ENCODE peak calls at places on chromosomes 12 and 14, in four cellular contexts. H, C, Z and R are unnamed samples.

GRCh38 chr12:50079771-50080170 is 5.4 kb upstream of the SMARCD1 start:
- DNase-seq in H (no peak), C (no peak), Z (no peak), R (no peak)

GRCh38 chr14:100587248-100587762 is at the start of gene BEGAIN:
- DNase-seq in H (no peak), C (no peak), Z (no peak), R (no peak)

GRCh38 chr12:76190249-76190648 is 105.8 kb upstream of the NAP1L1 start:
- DNase-seq in C (no peak), H (no peak), Z (no peak), R (no peak)

GRCh38 chr14:68245146-68246073 is 425.8 kb downstream of the RAD51B start:
- DNase-seq in Z (no peak), C (no peak), H (no peak), R (no peak)

GRCh38 chr12:98635657-98636323 is 8.8 kb downstream of the IKBIP start:
- DNase-seq in H (no peak), Z (peak), C (no peak), R (no peak)

GRCh38 chr14:73995977-73996378 is 23.1 kb downstream of the ENTPD5 start:
- DNase-seq in H (peak), C (no peak), Z (no peak), R (no peak)

GRCh38 chr14:29749327-29749726 is 178.3 kb downstream of the PRKD1 start:
- DNase-seq in Z (no peak), H (no peak), C (no peak), R (no peak)

GRCh38 chr14:105389534-105389933 is 8.8 kb upstream of the TEX22 start:
- DNase-seq in Z (no peak), H (no peak), C (no peak), R (no peak)

GRCh38 chr14:36655963-36656768 is 5.5 kb upstream of the PAX9 start:
- DNase-seq in H (peak), Z (peak), C (peak), R (no peak)

GRCh38 chr12:123938679-123939480 is 33.8 kb downstream of the CCDC92 start:
- DNase-seq in H (no peak), Z (no peak), C (peak), R (no peak)

GRCh38 chr12:512933-513332 is 53.2 kb downstream of the B4GALNT3 start:
- DNase-seq in H (no peak), C (no peak), Z (no peak), R (no peak)

GRCh38 chr14:106605548-106606448 is 1079.4 kb downstream of the TMEM121 start:
- DNase-seq in C (no peak), Z (peak), H (peak), R (peak)

GRCh38 chr12:91361864-91362263 is 179.2 kb upstream of the DCN start:
- DNase-seq in C (no peak), H (peak), Z (no peak), R (peak)

GRCh38 chr12:14607561-14607960 is 39.9 kb upstream of the PLBD1 start:
- DNase-seq in C (no peak), Z (no peak), H (no peak), R (no peak)

GRCh38 chr14:90759370-90760054 is 56.7 kb downstream of the TTC7B start:
- DNase-seq in Z (peak), H (no peak), C (no peak), R (peak)

GRCh38 chr14:94196057-94196456 is 21.9 kb downstream of the PPP4R4 start:
- DNase-seq in H (no peak), Z (no peak), C (no peak), R (no peak)

GRCh38 chr14:22577334-22577908 is 11.6 kb downstream of the DAD1 start:
- DNase-seq in Z (no peak), H (no peak), C (no peak), R (no peak)

GRCh38 chr12:74415633-74416032 is 122.0 kb upstream of the ATXN7L3B start:
- DNase-seq in H (peak), Z (no peak), C (no peak), R (no peak)

GRCh38 chr14:40312296-40312695 is 880.1 kb upstream of the FBXO33 start:
- DNase-seq in C (no peak), Z (no peak), H (no peak), R (no peak)

GRCh38 chr12:57161491-57161890 is 14.1 kb upstream of the LRP1-AS start:
- DNase-seq in H (no peak), C (no peak), Z (no peak), R (no peak)

GRCh38 chr12:51921017-51921725 is 13.9 kb downstream of the ACVRL1 start:
- DNase-seq in Z (no peak), H (no peak), C (no peak), R (no peak)

GRCh38 chr12:29149691-29150382 is 759 bp downstream of the FAR2 start:
- DNase-seq in C (peak), H (peak), Z (no peak), R (no peak)

GRCh38 chr14:106848330-106849121 is 1322.1 kb downstream of the TMEM121 start:
- DNase-seq in Z (peak), C (no peak), H (peak), R (peak)

GRCh38 chr12:60394680-60395079 is 798.9 kb downstream of the SLC16A7 start:
- DNase-seq in C (no peak), H (peak), Z (no peak), R (no peak)

GRCh38 chr12:93802293-93802692 is 125.1 kb downstream of the CRADD start:
- DNase-seq in Z (no peak), C (no peak), H (no peak), R (no peak)

GRCh38 chr12:30792648-30793499 is 38.1 kb upstream of the CAPRIN2 start:
- DNase-seq in C (no peak), Z (no peak), H (peak), R (no peak)

GRCh38 chr14:52033131-52033642 is 35.7 kb downstream of the NID2 start:
- DNase-seq in C (no peak), Z (no peak), H (no peak), R (no peak)

GRCh38 chr12:62817556-62818271 is 117.2 kb downstream of the PPM1H start:
- DNase-seq in C (no peak), Z (no peak), H (no peak), R (no peak)

GRCh38 chr14:98345186-98345585 is 926.8 kb downstream of the BCL11B start:
- DNase-seq in Z (no peak), H (no peak), C (no peak), R (no peak)

GRCh38 chr12:27463826-27464554 is 17.5 kb downstream of the SMCO2 start:
- DNase-seq in C (no peak), H (no peak), Z (no peak), R (no peak)

GRCh38 chr14:68291820-68292219 is 472.2 kb downstream of the RAD51B start:
- DNase-seq in H (no peak), Z (no peak), C (no peak), R (no peak)

GRCh38 chr14:101507306-101508150 is 53.8 kb upstream of the DIO3 start:
- DNase-seq in H (no peak), C (no peak), Z (no peak), R (no peak)

GRCh38 chr14:76786556-76786955 is 25.3 kb downstream of the VASH1 start:
- DNase-seq in C (no peak), H (no peak), Z (no peak), R (no peak)

GRCh38 chr12:90514325-90514724 is 440.7 kb downstream of the CCER1 start:
- DNase-seq in Z (no peak), C (no peak), H (no peak), R (no peak)

GRCh38 chr12:118544569-118544968 is 168.2 kb downstream of the SUDS3 start:
- DNase-seq in C (no peak), H (peak), Z (no peak), R (no peak)

GRCh38 chr12:116368196-116369194 is 91.0 kb upstream of the MED13L start:
- DNase-seq in H (peak), Z (no peak), C (no peak), R (no peak)